ENCODE peak calls at places on chromosome 16, in eight cellular contexts. A, R, C, P, G, Y, M and T are unnamed samples.

GRCh38 chr16:22192261-22193133 is 13.6 kb upstream of the EEF2K start:
- DNase-seq in A (peak; percentile 58), R (peak; percentile 98), C (no peak), P (peak; percentile 87), G (peak; percentile 51), Y (peak; percentile 96), M (peak; percentile 79), T (peak; percentile 79)

GRCh38 chr16:67013823-67014640 is 14.9 kb upstream of the CBFB start:
- DNase-seq in A (peak; percentile 82), R (peak; percentile 46), C (no peak), P (no peak), G (peak; percentile 32), Y (peak; percentile 84), M (peak; percentile 78), T (peak; percentile 90)

GRCh38 chr16:11684231-11685025 is 16.2 kb downstream of the SNN start:
- DNase-seq in A (no peak), R (no peak), C (no peak), P (no peak), G (no peak), Y (no peak), M (no peak), T (no peak)

GRCh38 chr16:82630688-82631087 is 3.9 kb downstream of the CDH13 start:
- DNase-seq in A (no peak), R (no peak), C (no peak), P (no peak), G (peak; percentile 35), Y (peak; percentile 39), M (no peak), T (no peak)

GRCh38 chr16:49851468-49851787 is 4.5 kb downstream of the ZNF423 start:
- DNase-seq in A (no peak), R (no peak), C (no peak), P (no peak), G (no peak), Y (no peak), M (no peak), T (no peak)

GRCh38 chr16:77579283-77579985 is 142.9 kb upstream of the NUDT7 start:
- DNase-seq in A (no peak), R (no peak), C (no peak), P (no peak), G (no peak), Y (peak; percentile 44), M (no peak), T (peak; percentile 16)

GRCh38 chr16:59252317-59252716 is 518.2 kb upstream of the GOT2 start:
- DNase-seq in A (no peak), R (no peak), C (no peak), P (no peak), G (no peak), Y (no peak), M (peak; percentile 31), T (no peak)

GRCh38 chr16:1876468-1876867 is 4.5 kb upstream of the MEIOB start:
- DNase-seq in A (no peak), R (no peak), C (no peak), P (no peak), G (no peak), Y (no peak), M (no peak), T (no peak)

GRCh38 chr16:89922884-89923639 is at the start of gene TUBB3:
- DNase-seq in A (peak; percentile 92), R (peak; percentile 73), C (no peak), P (peak; percentile 72), G (peak; percentile 78), Y (peak; percentile 94), M (peak; percentile 91), T (peak; percentile 93)

GRCh38 chr16:28010671-28011070 is 52.8 kb downstream of the GSG1L start:
- DNase-seq in A (no peak), R (no peak), C (no peak), P (no peak), G (no peak), Y (peak; percentile 66), M (no peak), T (no peak)

GRCh38 chr16:74743668-74744299 is 30.8 kb downstream of the FA2H start:
- DNase-seq in A (peak; percentile 86), R (peak; percentile 52), C (no peak), P (peak; percentile 65), G (peak; percentile 95), Y (peak; percentile 50), M (no peak), T (peak; percentile 93)

GRCh38 chr16:76235426-76235825 is 41.8 kb upstream of the CNTNAP4 start:
- DNase-seq in A (no peak), R (no peak), C (no peak), P (no peak), G (no peak), Y (no peak), M (no peak), T (no peak)

GRCh38 chr16:31072540-31073072 is 1.4 kb downstream of the ZNF668 start:
- DNase-seq in A (peak; percentile 48), R (peak; percentile 27), C (no peak), P (peak; percentile 41), G (peak; percentile 48), Y (peak; percentile 72), M (peak; percentile 30), T (peak; percentile 37)

GRCh38 chr16:1403733-1404132 is 10.8 kb downstream of the UNKL start:
- DNase-seq in A (no peak), R (no peak), C (no peak), P (no peak), G (no peak), Y (no peak), M (no peak), T (no peak)

GRCh38 chr16:31087481-31087880 is 1.3 kb downstream of the PRSS53 start:
- DNase-seq in A (no peak), R (no peak), C (no peak), P (no peak), G (no peak), Y (no peak), M (no peak), T (no peak)

GRCh38 chr16:56933828-56934598 is 2.1 kb downstream of the HERPUD1 start:
- DNase-seq in A (no peak), R (no peak), C (no peak), P (no peak), G (no peak), Y (no peak), M (no peak), T (no peak)

GRCh38 chr16:56936950-56937349 is 5.0 kb downstream of the HERPUD1 start:
- DNase-seq in A (no peak), R (no peak), C (no peak), P (no peak), G (no peak), Y (no peak), M (no peak), T (no peak)

GRCh38 chr16:56933266-56933619 is 1.3 kb downstream of the HERPUD1 start:
- DNase-seq in A (no peak), R (no peak), C (no peak), P (no peak), G (no peak), Y (no peak), M (peak; percentile 33), T (no peak)

GRCh38 chr16:56936491-56936890 is 4.5 kb downstream of the HERPUD1 start:
- DNase-seq in A (no peak), R (no peak), C (no peak), P (no peak), G (no peak), Y (peak; percentile 50), M (no peak), T (no peak)

DNA sequence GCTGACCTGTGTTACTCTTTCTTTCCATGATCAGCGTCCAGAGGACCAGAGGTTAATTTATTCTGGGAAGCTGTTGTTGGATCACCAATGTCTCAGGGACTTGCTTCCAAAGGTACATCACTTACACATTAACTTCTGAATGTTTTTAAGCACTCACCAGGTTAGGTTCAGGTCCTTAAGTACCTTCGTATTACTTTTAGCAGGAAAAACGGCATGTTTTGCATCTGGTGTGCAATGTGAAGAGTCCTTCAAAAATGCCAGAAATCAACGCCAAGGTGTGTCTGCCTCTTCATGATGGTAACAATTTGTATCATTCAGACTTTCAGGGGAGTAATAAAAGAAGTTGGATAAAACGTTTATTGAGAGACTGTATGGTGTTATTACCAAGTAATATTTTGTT is 3.3 kb downstream of the HERPUD1 start:
- DNase-seq in A (no peak), R (no peak), C (no peak), P (no peak), G (no peak), Y (no peak), M (no peak), T (no peak)
- H3K4me2 ChIP-seq in A (peak overlapping the region; percentile 38), R (peak overlapping the region; percentile 90), C (no peak overlapping the region), P (peak overlapping the region; percentile 55), G (no peak overlapping the region), Y (peak overlapping the region; percentile 96), M (no peak overlapping the region), T (peak overlapping the region; percentile 85)

DNA sequence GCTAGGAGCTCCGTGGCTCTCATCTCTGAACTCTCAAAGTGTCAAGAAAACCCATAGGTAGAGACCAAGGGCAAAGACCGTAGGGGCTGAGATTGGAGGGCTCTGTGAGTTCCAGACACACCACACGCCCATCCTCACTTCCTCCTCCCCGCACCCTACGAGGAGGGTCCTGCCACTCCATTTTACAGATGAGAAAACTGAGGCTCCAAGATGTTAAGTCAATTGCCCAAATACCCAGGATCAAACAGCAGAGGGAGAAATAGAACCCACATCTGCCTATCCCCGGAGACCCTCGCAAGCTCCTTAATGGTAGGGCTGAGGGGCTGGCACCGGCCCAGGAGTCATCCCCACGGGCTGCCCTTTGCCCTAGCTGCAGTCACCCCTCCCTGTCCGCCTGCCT is 54.3 kb upstream of the ZC3H18 start:
- DNase-seq in A (no peak), R (no peak), C (no peak), P (no peak), G (no peak), Y (no peak), M (no peak), T (no peak)
- TF ChIP-seq EZH2 in A (no peak), R (no peak), C (no peak), P (no peak), G (no peak), Y (no peak), M (no peak), T (no peak)

DNA sequence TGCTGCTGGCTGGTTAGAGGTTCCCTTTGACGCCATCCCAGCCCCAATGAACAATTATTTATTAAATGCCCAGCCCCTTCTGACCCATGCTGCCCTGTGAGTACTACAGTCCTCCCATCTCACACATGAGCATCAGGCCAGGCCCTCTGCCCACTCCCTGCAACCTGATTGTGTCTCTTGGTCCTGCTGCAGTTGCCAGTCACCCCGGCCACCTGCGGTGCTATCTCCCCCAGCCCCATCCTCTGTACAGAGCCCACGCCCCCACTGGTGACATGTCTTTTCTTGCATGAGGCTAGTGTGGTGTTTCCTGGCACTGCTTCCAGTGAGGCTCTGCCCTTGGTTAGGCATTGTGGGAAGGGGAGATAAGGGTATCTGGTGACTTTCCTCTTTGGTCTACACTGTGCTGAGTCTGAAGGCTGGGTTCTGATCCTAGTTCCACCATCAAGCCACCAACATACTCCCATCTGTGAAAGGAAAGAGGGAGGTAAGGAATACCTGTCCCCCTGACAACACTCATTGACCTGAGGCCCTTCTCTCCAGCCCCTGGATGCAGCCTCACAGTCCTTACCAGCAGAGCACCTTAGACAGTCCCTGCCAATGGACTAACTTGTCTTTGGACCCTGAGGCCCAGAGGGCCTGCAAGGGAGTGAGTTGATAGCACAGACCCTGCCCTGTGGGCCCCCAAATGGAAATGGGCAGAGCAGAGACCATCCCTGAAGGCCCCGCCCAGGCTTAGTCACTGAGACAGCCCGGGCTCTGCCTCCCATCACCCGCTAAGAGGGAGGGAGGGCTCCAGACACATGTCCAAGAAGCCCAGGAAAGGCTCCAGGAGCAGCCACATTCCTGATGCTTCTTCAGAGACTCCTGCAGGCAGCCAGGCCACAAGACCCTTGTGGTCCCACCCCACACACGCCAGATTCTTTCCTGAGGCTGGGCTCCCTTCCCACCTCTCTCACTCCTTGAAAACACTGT is 11.3 kb downstream of the CX3CL1 start:
- DNase-seq in A (no peak), R (peak; percentile 44), C (no peak), P (no peak), G (peak; percentile 31), Y (peak; percentile 43), M (no peak), T (peak; percentile 80)
- H3K4me2 ChIP-seq in A (no peak overlapping the region), R (peak overlapping the region; percentile 43), C (no peak overlapping the region), P (no peak overlapping the region), G (no peak overlapping the region), Y (no peak overlapping the region), M (no peak overlapping the region), T (no peak overlapping the region)

GRCh38 chr16:86289304-86289703 is 221.0 kb upstream of the FOXF1 start:
- DNase-seq in A (no peak), R (no peak), C (no peak), P (no peak), G (no peak), Y (no peak), M (no peak), T (no peak)
- TF ChIP-seq EZH2 in A (no peak), R (no peak), C (peak; percentile 40), P (no peak), G (no peak), Y (no peak), M (no peak), T (peak; percentile 85)